ENCODE peak calls at places on chromosome 22, in eight cellular contexts. K is activated T-cell treated with anti-CD3 and anti-CD28 coated beads for 1 hour; Z is T-helper 2 cell; B is substantia nigra; V is PC-3; J is EL; M is stimulated activated CD4-positive, alpha-beta T cell treated with anti-CD3 and anti-CD28 coated beads, Interleukin-12 subunit alpha, Interleukin-12 subunit beta, amount 100 ng/mL, for 48 hours; A is anterior cingulate cortex. O is an unnamed sample.

GRCh38 chr22:24985824-24986214 is 33.3 kb downstream of the KIAA1671 start:
- DNase-seq in V (peak), Z (no peak), J (peak), B (no peak), K (no peak), A (no peak), M (no peak), O (no peak)

GRCh38 chr22:36374603-36375024 is 13.2 kb downstream of the MYH9 start:
- DNase-seq in B (no peak), A (no peak), J (peak), K (peak), M (no peak), V (peak), Z (peak), O (no peak)

GRCh38 chr22:28019881-28020861 is 101.1 kb upstream of the PITPNB start:
- DNase-seq in A (peak), K (peak), B (no peak), V (peak), J (peak), M (peak), Z (peak), O (peak)

GRCh38 chr22:22431271-22432220 is 77.0 kb downstream of the ZNF280B start:
- DNase-seq in A (peak), J (peak), B (no peak), K (peak), Z (peak), V (peak), M (peak), O (peak)

GRCh38 chr22:27430799-27431480 is 370.6 kb downstream of the MN1 start:
- DNase-seq in B (no peak), V (no peak), M (no peak), K (no peak), A (no peak), J (no peak), Z (no peak), O (no peak)

GRCh38 chr22:48891688-48892380 is 935.8 kb downstream of the BRD1 start:
- DNase-seq in B (no peak), M (no peak), V (no peak), J (no peak), Z (no peak), A (no peak), K (no peak), O (no peak)

GRCh38 chr22:46542011-46542985 is 4.9 kb upstream of the CELSR1 start:
- DNase-seq in M (peak), Z (peak), K (peak), A (peak), J (peak), V (peak), B (peak), O (peak)

GRCh38 chr22:41242396-41243117 is 1.8 kb upstream of the CHADL start:
- DNase-seq in B (no peak), Z (no peak), M (no peak), V (no peak), K (no peak), J (peak), A (no peak), O (no peak)

GRCh38 chr22:20207277-20208025 is 56.6 kb upstream of the CCDC188 start:
- DNase-seq in M (no peak), Z (no peak), K (no peak), V (no peak), B (no peak), A (no peak), J (no peak), O (no peak)

GRCh38 chr22:19753090-19753842 is 7.3 kb upstream of the TBX1 start:
- DNase-seq in J (no peak), V (no peak), K (no peak), A (no peak), M (no peak), Z (no peak), B (no peak), O (no peak)

GRCh38 chr22:20440637-20441591 is 3.3 kb upstream of the SCARF2 start:
- DNase-seq in V (no peak), B (no peak), Z (no peak), J (no peak), A (no peak), M (no peak), K (no peak), O (no peak)

GRCh38 chr22:22168190-22168940 is 76.2 kb upstream of the VPREB1 start:
- DNase-seq in B (no peak), A (no peak), M (no peak), Z (no peak), J (peak), K (no peak), V (peak), O (no peak)

GRCh38 chr22:22728382-22728781 is 84.0 kb downstream of the GGTLC2 start:
- DNase-seq in A (no peak), V (peak), B (no peak), K (no peak), Z (no peak), J (no peak), M (no peak), O (no peak)

GRCh38 chr22:21646608-21647590 is 4.8 kb downstream of the SDF2L1 start:
- DNase-seq in M (peak), K (peak), B (no peak), V (peak), Z (peak), J (peak), A (peak), O (peak)

GRCh38 chr22:48536691-48537591 is 1290.7 kb downstream of the BRD1 start:
- DNase-seq in V (no peak), Z (no peak), M (no peak), J (no peak), A (peak), K (no peak), B (peak), O (no peak)

GRCh38 chr22:22951035-22951434 is 63.4 kb downstream of the IGLL5 start:
- DNase-seq in V (no peak), K (no peak), Z (no peak), B (no peak), J (no peak), A (no peak), M (no peak), O (no peak)

GRCh38 chr22:17903564-17904295 is 120.6 kb downstream of the MICAL3 start:
- DNase-seq in M (no peak), B (peak), V (no peak), J (no peak), A (peak), Z (no peak), K (no peak), O (no peak)

GRCh38 chr22:39244073-39244495 is 698 bp downstream of the PDGFB start:
- DNase-seq in B (no peak), M (no peak), J (peak), Z (no peak), A (no peak), V (no peak), K (no peak), O (peak)

GRCh38 chr22:36636916-36637315 is 66.6 kb downstream of the CACNG2 start:
- DNase-seq in K (no peak), B (no peak), V (no peak), A (no peak), Z (no peak), J (no peak), M (no peak), O (no peak)

O was measured in activated effector memory CD4-positive, alpha-beta T cell treated with Interleukin-2 at 50 U/mL for 16 hours.